ENCODE peak calls at places on chromosomes 1 and 21, in eight cellular contexts. Y is IMR-90; N is skeletal muscle cell; Z is CD8-positive, alpha-beta T cell; O is esophagus squamous epithelium; C is fibroblast of pulmonary artery; A is K562; S is transverse colon. P is an unnamed sample.

GRCh38 chr1:206036661-206037455 is 13.2 kb upstream of the CTSE start:
- DNase-seq in S (no peak), C (no peak), N (no peak), Y (no peak), O (no peak), Z (no peak), A (no peak), P (no peak)

GRCh38 chr1:119275145-119275929 is 93.2 kb upstream of the HAO2 start:
- DNase-seq in Z (peak; percentile 11), A (peak; percentile 68), Y (peak; percentile 67), C (peak; percentile 83), S (peak; percentile 35), O (no peak), N (no peak), P (peak; percentile 3)

GRCh38 chr1:42765832-42766722 is 751 bp downstream of the P3H1 start:
- DNase-seq in C (peak; percentile 80), N (peak; percentile 55), Z (peak; percentile 36), S (peak; percentile 32), O (no peak), A (peak; percentile 80), Y (peak; percentile 83), P (peak; percentile 60)

GRCh38 chr21:16468191-16468590 is 738.4 kb downstream of the USP25 start:
- DNase-seq in Z (no peak), S (no peak), O (no peak), C (no peak), Y (peak; percentile 31), A (no peak), N (no peak), P (no peak)

GRCh38 chr1:212030936-212031528 is 4.3 kb downstream of the INTS7 start:
- DNase-seq in S (no peak), O (no peak), N (peak; percentile 90), C (peak; percentile 79), Y (peak; percentile 91), Z (no peak), A (peak; percentile 47), P (no peak)

GRCh38 chr1:64838486-64838885 is 93.6 kb downstream of the RAVER2 start:
- DNase-seq in O (no peak), A (no peak), Z (no peak), N (no peak), C (no peak), Y (no peak), S (no peak), P (no peak)

GRCh38 chr1:166089804-166090203 is 77.0 kb downstream of the FAM78B start:
- DNase-seq in Z (no peak), S (no peak), O (no peak), N (no peak), A (no peak), Y (no peak), C (no peak), P (no peak)

GRCh38 chr1:236522937-236523703 is 662 bp upstream of the LGALS8 start:
- DNase-seq in A (peak; percentile 22), S (peak; percentile 50), O (no peak), C (no peak), Z (no peak), N (no peak), Y (no peak), P (no peak)

GRCh38 chr1:206937437-206937836 is 8.8 kb downstream of the PIGR start:
- DNase-seq in O (no peak), Z (no peak), S (no peak), Y (no peak), N (no peak), C (no peak), A (peak; percentile 27), P (no peak)

GRCh38 chr1:115088871-115089442 is 346 bp downstream of the TSPAN2 start:
- DNase-seq in Y (no peak), N (no peak), A (no peak), O (no peak), Z (no peak), C (no peak), S (no peak), P (no peak)

GRCh38 chr1:220690140-220691038 is at the start of gene C1orf115:
- DNase-seq in C (peak; percentile 59), N (no peak), O (no peak), Y (peak; percentile 13), Z (peak; percentile 64), A (peak; percentile 5), S (peak; percentile 88), P (peak; percentile 29)

GRCh38 chr1:77031101-77031662 is 163.9 kb downstream of the ST6GALNAC5 start:
- DNase-seq in Z (no peak), N (peak; percentile 36), A (no peak), S (no peak), O (no peak), Y (peak; percentile 73), C (peak; percentile 40), P (no peak)

GRCh38 chr1:35808376-35809155 is 750 bp downstream of the AGO4 start:
- DNase-seq in N (no peak), O (no peak), A (peak; percentile 50), Z (peak; percentile 26), Y (no peak), S (peak; percentile 46), C (no peak), P (no peak)

GRCh38 chr1:100353988-100354387 is 1.7 kb downstream of the CDC14A start:
- DNase-seq in O (no peak), S (no peak), Y (peak; percentile 14), N (no peak), A (no peak), C (no peak), Z (no peak), P (no peak)

GRCh38 chr1:100358210-100358609 is 5.9 kb downstream of the CDC14A start:
- DNase-seq in O (no peak), Y (no peak), N (no peak), C (peak; percentile 46), Z (no peak), S (no peak), A (no peak), P (no peak)

GRCh38 chr1:100353073-100353801 is 931 bp downstream of the CDC14A start:
- DNase-seq in Z (peak; percentile 45), A (no peak), Y (no peak), N (no peak), S (peak; percentile 55), O (peak; percentile 15), C (no peak), P (peak; percentile 27)

GRCh38 chr1:100352267-100353072 is at the start of gene CDC14A:
- DNase-seq in O (peak; percentile 69), A (peak; percentile 97), C (peak; percentile 96), Y (peak; percentile 94), Z (peak; percentile 88), S (peak; percentile 94), N (peak; percentile 89), P (peak; percentile 81)

GRCh38 chr1:100354971-100355394 is 2.7 kb downstream of the CDC14A start:
- DNase-seq in S (peak; percentile 32), O (no peak), Y (peak; percentile 66), Z (peak; percentile 26), C (peak; percentile 32), N (no peak), A (peak; percentile 78), P (peak; percentile 63)
- H3K4me3 ChIP-seq in S (no peak overlapping the region), O (no peak overlapping the region), Y (no peak overlapping the region), Z (peak overlapping the region; percentile 88), C (no peak overlapping the region), N (no peak overlapping the region), A (no peak overlapping the region), P (peak overlapping the region; percentile 94)

DNA sequence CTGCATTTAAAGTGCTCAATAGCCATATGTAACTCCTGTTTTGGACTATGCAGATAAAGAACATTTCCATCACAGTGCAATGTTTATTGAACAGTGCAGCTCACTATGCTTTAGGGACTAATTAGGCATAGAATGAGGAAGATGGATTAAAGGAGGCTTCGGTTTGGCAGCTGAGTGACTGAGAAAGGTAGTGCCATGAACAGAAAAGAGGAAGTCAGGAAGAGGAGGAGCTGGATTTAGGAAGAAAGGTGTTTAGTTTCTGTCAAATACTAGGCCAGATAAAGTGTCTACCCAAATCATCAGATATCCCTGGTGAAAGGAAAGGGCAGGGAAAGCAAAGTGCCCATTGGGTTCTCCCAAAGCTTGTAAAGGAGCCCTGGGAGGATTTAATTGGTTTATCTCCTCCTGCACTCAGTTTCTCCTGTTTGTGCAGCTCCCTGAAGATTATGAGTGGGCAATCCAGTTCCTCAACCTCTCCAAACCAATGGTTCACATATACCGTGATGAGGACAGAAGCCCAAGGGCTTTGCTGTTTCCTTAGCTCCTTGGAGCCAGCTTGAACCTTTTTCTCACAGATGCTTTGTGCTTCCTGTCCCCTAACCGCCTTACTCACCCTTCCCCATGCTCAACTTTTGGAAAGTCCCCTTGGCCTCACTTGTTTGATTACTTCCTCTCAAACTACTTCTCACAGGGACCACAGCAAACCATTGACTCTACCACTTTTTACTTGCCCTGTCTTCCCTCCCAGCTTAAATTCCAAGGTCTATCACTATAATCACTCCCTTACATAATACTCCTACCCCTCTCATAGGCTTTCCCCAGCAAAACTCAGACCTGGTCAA is 3.5 kb upstream of the RAP1A start:
- DNase-seq in O (no peak), Z (peak; percentile 46), S (no peak), C (no peak), Y (peak; percentile 32), N (no peak), A (no peak), P (no peak)
- H3K4me3 ChIP-seq in O (no peak overlapping the region), Z (no peak overlapping the region), S (no peak overlapping the region), C (no peak overlapping the region), Y (no peak overlapping the region), N (no peak overlapping the region), A (no peak overlapping the region), P (peak overlapping the region; percentile 25)

GRCh38 chr1:153614189-153614900 is 1.4 kb upstream of the S100A16 start:
- DNase-seq in Z (no peak), N (no peak), Y (no peak), O (no peak), C (no peak), A (no peak), S (no peak), P (no peak)

GRCh38 chr1:153611356-153611755 is 1.6 kb downstream of the S100A16 start:
- DNase-seq in S (no peak), Z (no peak), A (no peak), O (no peak), C (no peak), Y (no peak), N (no peak), P (no peak)

GRCh38 chr1:153612111-153612754 is 704 bp downstream of the S100A16 start:
- DNase-seq in O (no peak), N (no peak), A (no peak), Z (no peak), C (no peak), S (no peak), Y (no peak), P (no peak)

GRCh38 chr1:153613406-153613805 is 469 bp upstream of the S100A16 start:
- DNase-seq in A (no peak), O (no peak), Z (no peak), C (no peak), S (no peak), N (no peak), Y (no peak), P (no peak)

GRCh38 chr1:153612755-153613331 is at the start of gene S100A16:
- DNase-seq in C (peak; percentile 73), O (no peak), S (peak; percentile 91), Y (peak; percentile 61), N (no peak), Z (no peak), A (no peak), P (no peak)
- H3K4me3 ChIP-seq in C (peak within 1 kb of the TSS; percentile 90), O (peak within 1 kb of the TSS; percentile 67), S (peak within 1 kb of the TSS; percentile 69), Y (peak within 1 kb of the TSS; percentile 96), N (peak within 1 kb of the TSS; percentile 71), Z (no peak within 1 kb of the TSS), A (no peak within 1 kb of the TSS), P (no peak within 1 kb of the TSS)

DNA sequence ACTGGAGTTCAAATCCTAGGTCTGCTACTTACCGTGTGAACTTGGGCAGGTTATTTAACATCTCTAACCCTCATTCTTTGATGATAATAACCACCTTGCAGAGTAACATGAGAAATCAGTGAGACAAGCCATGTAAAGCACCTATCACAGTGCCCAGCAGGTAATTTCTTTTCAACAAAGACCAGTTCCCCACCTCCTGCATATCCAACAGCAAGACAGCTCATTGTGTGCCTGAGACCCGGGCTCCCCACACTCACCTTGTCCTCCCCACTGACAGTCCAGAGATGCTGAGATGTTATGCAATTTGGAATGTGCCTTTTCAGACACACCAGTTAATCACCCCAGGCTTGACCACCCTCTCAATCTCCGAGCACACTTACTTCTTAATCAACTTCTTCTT is 367.6 kb upstream of the DAB1 start:
- DNase-seq in S (no peak), Y (no peak), N (no peak), C (no peak), Z (no peak), O (no peak), A (no peak), P (no peak)
- H3K4me3 ChIP-seq in S (no peak overlapping the region), Y (no peak overlapping the region), N (no peak overlapping the region), C (no peak overlapping the region), Z (no peak overlapping the region), O (no peak overlapping the region), A (no peak overlapping the region), P (no peak overlapping the region)

P was measured in CD8-positive, alpha-beta memory T cell.